ENCODE peak calls at places on chromosomes 5 and 9, in five cellular contexts. One of them, this sample, is unnamed.

GRCh38 chr5:146399446-146399845 is 47.7 kb upstream of the TCERG1 start:
- DNase-seq in NT2/D1: no peak
- DNase-seq in ovary: no peak
- DNase-seq in PC-9: no peak
- DNase-seq in esophagus muscularis mucosa: no peak
- DNase-seq in this sample: no peak

GRCh38 chr5:156871212-156871611 is 21.1 kb downstream of the PPP1R2B start:
- DNase-seq in NT2/D1: no peak
- DNase-seq in ovary: no peak
- DNase-seq in esophagus muscularis mucosa: no peak
- DNase-seq in PC-9: no peak
- DNase-seq in this sample: no peak

GRCh38 chr5:132459031-132459982 is 31.3 kb downstream of the IRF1 start:
- DNase-seq in NT2/D1: no peak
- DNase-seq in PC-9: peak
- DNase-seq in esophagus muscularis mucosa: no peak
- DNase-seq in ovary: no peak
- DNase-seq in this sample: no peak

GRCh38 chr5:93235751-93236150 is 345.3 kb downstream of the NR2F1-AS1 start:
- DNase-seq in PC-9: no peak
- DNase-seq in ovary: no peak
- DNase-seq in NT2/D1: no peak
- DNase-seq in esophagus muscularis mucosa: no peak
- DNase-seq in this sample: no peak

GRCh38 chr5:17021363-17021932 is 85.4 kb upstream of the MYO10 start:
- DNase-seq in ovary: no peak
- DNase-seq in PC-9: no peak
- DNase-seq in esophagus muscularis mucosa: no peak
- DNase-seq in NT2/D1: no peak
- DNase-seq in this sample: no peak

GRCh38 chr5:28473531-28474107 is 1435.2 kb upstream of the CDH9 start:
- DNase-seq in esophagus muscularis mucosa: no peak
- DNase-seq in NT2/D1: no peak
- DNase-seq in PC-9: no peak
- DNase-seq in ovary: no peak
- DNase-seq in this sample: peak

GRCh38 chr9:125240649-125240999 is 519 bp downstream of the HSPA5 start:
- DNase-seq in NT2/D1: no peak
- DNase-seq in PC-9: peak
- DNase-seq in esophagus muscularis mucosa: no peak
- DNase-seq in ovary: no peak
- DNase-seq in this sample: peak

GRCh38 chr5:93595420-93596136 is 12.6 kb downstream of the NR2F1 start:
- DNase-seq in PC-9: no peak
- DNase-seq in ovary: no peak
- DNase-seq in esophagus muscularis mucosa: peak
- DNase-seq in NT2/D1: no peak
- DNase-seq in this sample: no peak

GRCh38 chr9:71683598-71684235 is 84.6 kb downstream of the CEMIP2 start:
- DNase-seq in esophagus muscularis mucosa: no peak
- DNase-seq in NT2/D1: no peak
- DNase-seq in ovary: peak
- DNase-seq in PC-9: no peak
- DNase-seq in this sample: peak

GRCh38 chr9:132989014-132989310 is 10.5 kb downstream of the GFI1B start:
- DNase-seq in NT2/D1: no peak
- DNase-seq in esophagus muscularis mucosa: no peak
- DNase-seq in ovary: no peak
- DNase-seq in PC-9: no peak
- DNase-seq in this sample: no peak

GRCh38 chr5:160843240-160843639 is 8.8 kb downstream of the ATP10B start:
- DNase-seq in NT2/D1: no peak
- DNase-seq in PC-9: no peak
- DNase-seq in ovary: no peak
- DNase-seq in esophagus muscularis mucosa: no peak
- DNase-seq in this sample: no peak

GRCh38 chr9:93589688-93590087 is 13.3 kb downstream of the PHF2 start:
- DNase-seq in NT2/D1: no peak
- DNase-seq in ovary: peak
- DNase-seq in esophagus muscularis mucosa: peak
- DNase-seq in PC-9: no peak
- DNase-seq in this sample: no peak

DNA sequence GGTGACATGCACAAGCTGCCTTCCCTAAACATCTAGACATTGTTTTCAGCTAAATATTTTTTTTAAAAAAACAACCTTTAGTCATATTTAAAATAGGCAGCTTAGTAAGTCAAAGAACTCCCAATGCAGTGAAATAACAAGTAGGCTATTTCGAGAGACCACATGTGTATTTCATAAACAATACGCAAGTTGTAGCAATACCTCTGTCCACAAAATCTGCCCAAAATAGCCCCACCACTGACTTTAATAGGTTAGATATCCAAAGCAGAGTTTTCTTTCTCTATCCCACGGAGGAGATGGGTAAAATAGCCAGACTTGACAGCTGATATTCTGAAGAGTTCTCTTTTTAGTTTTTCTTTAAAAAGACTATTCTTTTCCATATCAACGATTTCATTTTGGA is 1.2 kb downstream of the SLC24A2 start:
- DNase-seq in PC-9: no peak
- DNase-seq in esophagus muscularis mucosa: no peak
- DNase-seq in ovary: no peak
- DNase-seq in NT2/D1: no peak
- DNase-seq in this sample: no peak
- H3K4me3 ChIP-seq in PC-9: no peak
- H3K4me3 ChIP-seq in esophagus muscularis mucosa: no peak
- H3K4me3 ChIP-seq in ovary: no peak
- H3K4me3 ChIP-seq in NT2/D1: no peak
- H3K4me3 ChIP-seq in this sample: no peak

DNA sequence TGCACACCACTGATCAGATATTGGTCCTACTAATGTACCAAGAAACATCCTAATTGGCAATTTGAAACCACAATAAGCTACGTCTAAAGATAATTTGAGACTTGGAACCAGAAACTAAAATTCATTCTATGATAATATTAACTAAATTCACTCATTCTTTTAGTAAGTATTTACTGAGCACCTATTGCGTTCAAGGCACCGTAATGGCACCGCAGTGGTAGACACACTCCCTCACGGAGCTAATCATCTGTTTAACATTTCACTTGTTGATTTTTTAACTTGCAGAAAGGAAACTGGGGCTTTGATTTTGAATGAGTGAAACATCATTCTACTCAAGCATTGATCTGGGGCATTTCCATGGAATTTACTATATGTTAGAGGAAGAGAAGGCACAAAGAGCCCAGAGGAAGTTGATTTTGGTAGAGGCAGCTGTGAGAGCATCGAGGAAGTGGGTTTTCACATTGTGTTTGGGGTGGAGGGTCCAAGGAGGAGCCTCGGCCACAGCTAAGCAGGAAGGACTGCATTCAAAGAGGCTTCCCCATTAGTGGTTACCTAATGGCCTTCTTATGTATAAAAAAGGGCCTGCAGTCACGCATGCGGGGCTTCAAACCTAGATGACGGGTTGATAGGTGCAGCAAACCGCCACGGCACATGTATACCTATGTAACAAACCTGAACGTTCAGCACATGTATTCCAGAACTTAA is 7.1 kb downstream of the RAPGEF1 start:
- DNase-seq in ovary: no peak
- DNase-seq in NT2/D1: no peak
- DNase-seq in esophagus muscularis mucosa: no peak
- DNase-seq in PC-9: no peak
- DNase-seq in this sample: no peak
- H3K4me3 ChIP-seq in ovary: no peak
- H3K4me3 ChIP-seq in NT2/D1: no peak
- H3K4me3 ChIP-seq in esophagus muscularis mucosa: no peak
- H3K4me3 ChIP-seq in PC-9: no peak
- H3K4me3 ChIP-seq in this sample: no peak

DNA sequence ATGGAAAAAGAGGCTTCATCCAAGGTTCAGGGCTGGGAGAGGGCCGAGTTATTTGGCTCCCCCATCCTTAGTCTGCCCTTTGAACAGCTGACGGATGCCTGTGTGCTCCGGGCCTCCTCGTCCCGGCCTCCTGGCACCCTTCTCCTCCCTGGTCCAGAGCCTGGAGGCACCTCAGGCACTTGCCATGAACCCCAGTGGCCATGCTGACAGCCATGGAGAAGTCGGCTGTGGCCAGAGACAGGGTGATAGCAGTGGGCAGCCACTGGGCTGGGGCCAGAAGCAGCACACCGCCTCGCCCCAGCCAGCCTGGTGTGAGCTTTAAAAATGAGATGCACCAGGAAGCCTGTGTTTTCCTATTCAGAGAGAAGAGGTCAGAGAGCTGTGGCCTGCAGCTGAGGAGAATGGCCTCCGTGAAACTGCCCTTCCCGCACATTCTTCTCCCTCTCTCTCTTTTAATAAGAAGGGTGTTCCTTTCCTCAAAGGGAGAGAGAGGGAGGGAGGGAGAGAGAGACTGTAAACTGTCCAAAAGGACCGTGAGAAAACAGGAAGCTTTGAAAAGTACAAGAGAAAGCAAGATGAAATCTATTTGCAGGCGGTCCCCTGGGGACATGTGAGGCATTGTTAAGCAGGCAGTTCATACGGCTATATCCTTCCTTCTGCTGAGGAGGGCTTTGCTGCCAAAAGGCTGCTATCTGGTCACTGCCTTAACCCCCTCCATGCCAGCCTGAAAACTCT is 55.3 kb downstream of the ZNF366 start:
- DNase-seq in esophagus muscularis mucosa: peak
- DNase-seq in NT2/D1: peak
- DNase-seq in ovary: peak
- DNase-seq in PC-9: peak
- DNase-seq in this sample: no peak
- H3K4me3 ChIP-seq in esophagus muscularis mucosa: no peak
- H3K4me3 ChIP-seq in NT2/D1: no peak
- H3K4me3 ChIP-seq in ovary: no peak
- H3K4me3 ChIP-seq in PC-9: no peak
- H3K4me3 ChIP-seq in this sample: no peak

GRCh38 chr5:40615586-40616193 is 64.0 kb upstream of the PTGER4 start:
- DNase-seq in NT2/D1: no peak
- DNase-seq in esophagus muscularis mucosa: no peak
- DNase-seq in ovary: no peak
- DNase-seq in PC-9: no peak
- DNase-seq in this sample: peak
- H3K4me3 ChIP-seq in NT2/D1: no peak
- H3K4me3 ChIP-seq in esophagus muscularis mucosa: no peak
- H3K4me3 ChIP-seq in ovary: no peak
- H3K4me3 ChIP-seq in PC-9: no peak
- H3K4me3 ChIP-seq in this sample: no peak

GRCh38 chr9:97906236-97906831 is 16.0 kb downstream of the TRMO start:
- DNase-seq in PC-9: no peak
- DNase-seq in NT2/D1: no peak
- DNase-seq in esophagus muscularis mucosa: no peak
- DNase-seq in ovary: no peak
- DNase-seq in this sample: no peak
- H3K4me3 ChIP-seq in PC-9: no peak
- H3K4me3 ChIP-seq in NT2/D1: no peak
- H3K4me3 ChIP-seq in esophagus muscularis mucosa: no peak
- H3K4me3 ChIP-seq in ovary: no peak
- H3K4me3 ChIP-seq in this sample: no peak

GRCh38 chr9:3361115-3361514 is 164.7 kb downstream of the RFX3 start:
- DNase-seq in NT2/D1: no peak
- DNase-seq in esophagus muscularis mucosa: no peak
- DNase-seq in PC-9: no peak
- DNase-seq in ovary: no peak
- DNase-seq in this sample: no peak
- H3K4me3 ChIP-seq in NT2/D1: no peak
- H3K4me3 ChIP-seq in esophagus muscularis mucosa: no peak
- H3K4me3 ChIP-seq in PC-9: no peak
- H3K4me3 ChIP-seq in ovary: no peak
- H3K4me3 ChIP-seq in this sample: no peak

This sample was measured in bronchial epithelial cell.